ENCODE peak calls at places on chromosomes 1 and 21, in seven cellular contexts. I is stimulated activated CD8-positive, alpha-beta memory T cell treated with anti-CD3 and anti-CD28 coated beads, Interleukin-15, amount 100 ng/mL, for 4 hours; U is HEK293T; V is ecto neural progenitor cell; S is HT1080; P is memory B cell; Y is T-helper 2 cell. T is an unnamed sample.

GRCh38 chr1:9890224-9890731 is 19.8 kb downstream of the CTNNBIP1 start:
- DNase-seq in U (no peak), S (peak; percentile 95), V (no peak), P (no peak), Y (no peak), I (no peak), T (no peak)

GRCh38 chr1:231611851-231612250 is 14.7 kb upstream of the DISC1 start:
- DNase-seq in P (no peak), U (no peak), I (no peak), S (peak; percentile 21), V (no peak), Y (no peak), T (no peak)

GRCh38 chr1:207097871-207098324 is 6.1 kb upstream of the C4BPA start:
- DNase-seq in S (no peak), V (no peak), U (no peak), I (no peak), Y (peak; percentile 58), P (no peak), T (peak; percentile 7)

GRCh38 chr21:42766756-42767560 is 112.4 kb downstream of the WDR4 start:
- DNase-seq in P (no peak), I (no peak), Y (no peak), S (no peak), V (no peak), U (no peak), T (no peak)

GRCh38 chr1:24562625-24563024 is 6.7 kb downstream of the NCMAP start:
- DNase-seq in S (no peak), U (no peak), I (no peak), V (no peak), P (no peak), Y (no peak), T (no peak)

GRCh38 chr1:247277211-247277610 is 21.3 kb downstream of the VN1R5 start:
- DNase-seq in Y (no peak), P (no peak), S (no peak), I (no peak), V (no peak), U (no peak), T (no peak)

GRCh38 chr1:12232221-12232620 is 2.4 kb downstream of the VPS13D start:
- DNase-seq in I (no peak), P (no peak), S (no peak), V (no peak), U (no peak), Y (no peak), T (no peak)

GRCh38 chr1:17596651-17597509 is 57.4 kb downstream of the ARHGEF10L start:
- DNase-seq in S (no peak), V (no peak), I (no peak), U (peak; percentile 77), Y (no peak), P (no peak), T (no peak)

GRCh38 chr21:43956667-43957030 is 55.5 kb upstream of the TRAPPC10 start:
- DNase-seq in U (no peak), I (no peak), Y (no peak), S (no peak), P (no peak), V (no peak), T (no peak)

GRCh38 chr21:42466700-42467612 is 29.1 kb downstream of the RSPH1 start:
- DNase-seq in U (peak; percentile 43), P (no peak), I (no peak), S (peak; percentile 56), Y (peak; percentile 30), V (no peak), T (no peak)

GRCh38 chr1:81186271-81186670 is 614.5 kb upstream of the ADGRL2 start:
- DNase-seq in S (no peak), Y (no peak), P (no peak), V (no peak), U (no peak), I (no peak), T (no peak)

GRCh38 chr1:215669806-215670485 is 102.8 kb downstream of the KCTD3 start:
- DNase-seq in P (no peak), U (no peak), V (no peak), S (no peak), I (no peak), Y (no peak), T (no peak)

GRCh38 chr1:94275116-94275515 is 37.7 kb upstream of the ARHGAP29 start:
- DNase-seq in P (no peak), V (no peak), U (no peak), Y (no peak), I (no peak), S (no peak), T (no peak)

GRCh38 chr1:15835205-15835740 is 12.2 kb upstream of the SPEN start:
- DNase-seq in U (no peak), Y (no peak), I (no peak), V (no peak), S (no peak), P (no peak), T (no peak)

GRCh38 chr1:117695796-117696505 is 90.1 kb downstream of the TENT5C start:
- DNase-seq in V (no peak), U (no peak), P (no peak), Y (no peak), I (no peak), S (peak; percentile 72), T (no peak)

GRCh38 chr1:150234647-150235435 is 1.1 kb downstream of the ANP32E start:
- DNase-seq in S (peak; percentile 77), P (peak; percentile 74), U (peak; percentile 71), Y (peak; percentile 94), I (peak; percentile 83), V (peak; percentile 80), T (peak; percentile 62)

GRCh38 chr1:12230549-12231275 is 882 bp downstream of the VPS13D start:
- DNase-seq in V (peak; percentile 55), Y (peak; percentile 17), U (no peak), S (no peak), P (no peak), I (no peak), T (no peak)

GRCh38 chr1:245609354-245609753 is 454.6 kb downstream of the KIF26B start:
- DNase-seq in P (no peak), U (no peak), I (no peak), Y (no peak), V (no peak), S (no peak), T (no peak)

T was measured in GM18507.